ENCODE peak calls at places on chromosomes 3 and 15, in seven cellular contexts. One of them, this sample, is unnamed.

GRCh38 chr3:45131201-45131600 is 15.0 kb downstream of the CDCP1 start:
- DNase-seq in SK-N-SH: no peak
- DNase-seq in GM12865: no peak
- DNase-seq in breast epithelium: no peak
- DNase-seq in left ventricle myocardium inferior: no peak
- DNase-seq in omental fat pad: no peak
- DNase-seq in cardiac fibroblast: peak
- DNase-seq in this sample: no peak

GRCh38 chr3:143306419-143306818 is 186.8 kb downstream of the CHST2 start:
- DNase-seq in SK-N-SH: no peak
- DNase-seq in GM12865: no peak
- DNase-seq in breast epithelium: no peak
- DNase-seq in left ventricle myocardium inferior: no peak
- DNase-seq in omental fat pad: no peak
- DNase-seq in cardiac fibroblast: no peak
- DNase-seq in this sample: no peak

GRCh38 chr3:195909645-195910498 is 1.5 kb upstream of the TNK2 start:
- DNase-seq in SK-N-SH: peak
- DNase-seq in GM12865: peak
- DNase-seq in breast epithelium: peak
- DNase-seq in left ventricle myocardium inferior: peak
- DNase-seq in omental fat pad: no peak
- DNase-seq in cardiac fibroblast: peak
- DNase-seq in this sample: peak

GRCh38 chr15:87916208-87916607 is 340.3 kb downstream of the NTRK3 start:
- DNase-seq in SK-N-SH: no peak
- DNase-seq in GM12865: no peak
- DNase-seq in breast epithelium: no peak
- DNase-seq in left ventricle myocardium inferior: no peak
- DNase-seq in omental fat pad: no peak
- DNase-seq in cardiac fibroblast: no peak
- DNase-seq in this sample: no peak

GRCh38 chr3:8436667-8437287 is 64.8 kb upstream of the LMCD1 start:
- DNase-seq in SK-N-SH: no peak
- DNase-seq in GM12865: no peak
- DNase-seq in breast epithelium: no peak
- DNase-seq in left ventricle myocardium inferior: no peak
- DNase-seq in omental fat pad: no peak
- DNase-seq in cardiac fibroblast: no peak
- DNase-seq in this sample: no peak

GRCh38 chr3:13012228-13012691 is 61.0 kb downstream of the IQSEC1 start:
- DNase-seq in SK-N-SH: no peak
- DNase-seq in GM12865: peak
- DNase-seq in breast epithelium: no peak
- DNase-seq in left ventricle myocardium inferior: peak
- DNase-seq in omental fat pad: peak
- DNase-seq in cardiac fibroblast: peak
- DNase-seq in this sample: no peak

GRCh38 chr3:8992854-8993253 is 29.6 kb upstream of the RAD18 start:
- DNase-seq in SK-N-SH: no peak
- DNase-seq in GM12865: no peak
- DNase-seq in breast epithelium: no peak
- DNase-seq in left ventricle myocardium inferior: no peak
- DNase-seq in omental fat pad: no peak
- DNase-seq in cardiac fibroblast: no peak
- DNase-seq in this sample: no peak

GRCh38 chr3:11258958-11259357 is 13.2 kb upstream of the ATG7 start:
- DNase-seq in SK-N-SH: no peak
- DNase-seq in GM12865: no peak
- DNase-seq in breast epithelium: no peak
- DNase-seq in left ventricle myocardium inferior: no peak
- DNase-seq in omental fat pad: no peak
- DNase-seq in cardiac fibroblast: no peak
- DNase-seq in this sample: no peak

GRCh38 chr3:112709929-112710328 is 69.0 kb upstream of the CCDC80 start:
- DNase-seq in SK-N-SH: no peak
- DNase-seq in GM12865: no peak
- DNase-seq in breast epithelium: no peak
- DNase-seq in left ventricle myocardium inferior: no peak
- DNase-seq in omental fat pad: no peak
- DNase-seq in cardiac fibroblast: no peak
- DNase-seq in this sample: no peak

GRCh38 chr15:91980502-91981267 is 127.2 kb downstream of the SLCO3A1 start:
- DNase-seq in SK-N-SH: no peak
- DNase-seq in GM12865: no peak
- DNase-seq in breast epithelium: no peak
- DNase-seq in left ventricle myocardium inferior: no peak
- DNase-seq in omental fat pad: no peak
- DNase-seq in cardiac fibroblast: no peak
- DNase-seq in this sample: no peak

GRCh38 chr3:145739926-145740325 is 421.1 kb downstream of the PLOD2 start:
- DNase-seq in SK-N-SH: no peak
- DNase-seq in GM12865: no peak
- DNase-seq in breast epithelium: no peak
- DNase-seq in left ventricle myocardium inferior: no peak
- DNase-seq in omental fat pad: no peak
- DNase-seq in cardiac fibroblast: no peak
- DNase-seq in this sample: no peak

GRCh38 chr15:78192826-78193594 is 41.4 kb downstream of the ACSBG1 start:
- DNase-seq in SK-N-SH: no peak
- DNase-seq in GM12865: no peak
- DNase-seq in breast epithelium: no peak
- DNase-seq in left ventricle myocardium inferior: no peak
- DNase-seq in omental fat pad: no peak
- DNase-seq in cardiac fibroblast: no peak
- DNase-seq in this sample: no peak

GRCh38 chr3:62361824-62362223 is 11.5 kb downstream of the FEZF2 start:
- DNase-seq in SK-N-SH: no peak
- DNase-seq in GM12865: no peak
- DNase-seq in breast epithelium: no peak
- DNase-seq in left ventricle myocardium inferior: no peak
- DNase-seq in omental fat pad: no peak
- DNase-seq in cardiac fibroblast: no peak
- DNase-seq in this sample: no peak

GRCh38 chr15:70586241-70586640 is 177.1 kb downstream of the UACA start:
- DNase-seq in SK-N-SH: no peak
- DNase-seq in GM12865: no peak
- DNase-seq in breast epithelium: no peak
- DNase-seq in left ventricle myocardium inferior: no peak
- DNase-seq in omental fat pad: no peak
- DNase-seq in cardiac fibroblast: no peak
- DNase-seq in this sample: no peak

GRCh38 chr15:47987908-47988532 is 132.8 kb upstream of the SLC24A5 start:
- DNase-seq in SK-N-SH: peak
- DNase-seq in GM12865: peak
- DNase-seq in breast epithelium: no peak
- DNase-seq in left ventricle myocardium inferior: no peak
- DNase-seq in omental fat pad: no peak
- DNase-seq in cardiac fibroblast: peak
- DNase-seq in this sample: no peak

GRCh38 chr15:68783226-68784054 is 37.3 kb downstream of the ANP32A start:
- DNase-seq in SK-N-SH: peak
- DNase-seq in GM12865: peak
- DNase-seq in breast epithelium: no peak
- DNase-seq in left ventricle myocardium inferior: no peak
- DNase-seq in omental fat pad: no peak
- DNase-seq in cardiac fibroblast: peak
- DNase-seq in this sample: no peak

GRCh38 chr3:168088106-168088722 is 7.5 kb downstream of the GOLIM4 start:
- DNase-seq in SK-N-SH: no peak
- DNase-seq in GM12865: peak
- DNase-seq in breast epithelium: no peak
- DNase-seq in left ventricle myocardium inferior: no peak
- DNase-seq in omental fat pad: no peak
- DNase-seq in cardiac fibroblast: no peak
- DNase-seq in this sample: no peak

GRCh38 chr15:23067416-23067815 is 28.0 kb upstream of the TUBGCP5 start:
- DNase-seq in SK-N-SH: no peak
- DNase-seq in GM12865: no peak
- DNase-seq in breast epithelium: no peak
- DNase-seq in left ventricle myocardium inferior: no peak
- DNase-seq in omental fat pad: no peak
- DNase-seq in cardiac fibroblast: no peak
- DNase-seq in this sample: no peak

GRCh38 chr15:23073890-23074631 is 34.7 kb upstream of the TUBGCP5 start:
- DNase-seq in SK-N-SH: no peak
- DNase-seq in GM12865: no peak
- DNase-seq in breast epithelium: peak
- DNase-seq in left ventricle myocardium inferior: no peak
- DNase-seq in omental fat pad: no peak
- DNase-seq in cardiac fibroblast: no peak
- DNase-seq in this sample: no peak

GRCh38 chr15:23072633-23073032 is 33.3 kb upstream of the TUBGCP5 start:
- DNase-seq in SK-N-SH: no peak
- DNase-seq in GM12865: no peak
- DNase-seq in breast epithelium: no peak
- DNase-seq in left ventricle myocardium inferior: no peak
- DNase-seq in omental fat pad: no peak
- DNase-seq in cardiac fibroblast: no peak
- DNase-seq in this sample: no peak

GRCh38 chr15:23065836-23066235 is 26.5 kb upstream of the TUBGCP5 start:
- DNase-seq in SK-N-SH: no peak
- DNase-seq in GM12865: no peak
- DNase-seq in breast epithelium: no peak
- DNase-seq in left ventricle myocardium inferior: no peak
- DNase-seq in omental fat pad: no peak
- DNase-seq in cardiac fibroblast: no peak
- DNase-seq in this sample: no peak

DNA sequence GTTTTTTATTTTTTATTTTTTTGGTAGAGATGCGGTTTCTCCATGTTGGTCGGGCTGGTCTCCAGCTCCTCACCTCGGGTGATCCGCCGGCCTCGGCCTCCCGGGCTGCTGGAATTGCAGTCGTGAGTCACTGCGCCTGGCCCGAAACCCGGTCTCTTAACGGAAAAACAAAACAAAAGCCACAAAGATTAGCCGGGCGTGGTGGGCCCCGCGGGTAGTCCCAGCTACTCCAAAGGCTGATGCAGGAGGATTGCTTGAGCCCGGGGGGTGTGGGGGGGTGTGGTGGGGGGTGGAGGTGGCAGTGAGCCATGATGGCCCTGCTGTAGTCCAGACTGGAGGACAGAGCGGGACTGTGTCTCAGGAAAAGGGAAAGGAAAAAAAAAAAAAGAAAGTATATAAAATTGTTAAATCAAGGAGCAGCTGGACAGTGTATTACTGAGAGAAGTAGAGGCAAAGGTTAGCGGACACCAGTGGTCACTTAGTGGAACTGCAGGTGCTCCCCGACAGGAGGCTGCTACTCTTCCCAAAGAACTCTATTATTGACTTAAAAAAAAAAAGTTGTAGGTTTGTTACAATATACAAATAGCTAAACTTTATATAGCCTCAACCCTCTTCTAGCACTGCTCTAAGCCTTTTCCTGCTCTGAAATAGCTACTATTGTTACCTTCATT is 30.3 kb upstream of the TUBGCP5 start:
- DNase-seq in SK-N-SH: peak
- DNase-seq in GM12865: no peak
- DNase-seq in breast epithelium: no peak
- DNase-seq in left ventricle myocardium inferior: no peak
- DNase-seq in omental fat pad: no peak
- DNase-seq in cardiac fibroblast: no peak
- DNase-seq in this sample: no peak
- TF ChIP-seq CTCF in SK-N-SH: peak
- TF ChIP-seq CTCF in GM12865: no peak
- TF ChIP-seq CTCF in breast epithelium: no peak
- TF ChIP-seq CTCF in left ventricle myocardium inferior: peak
- TF ChIP-seq CTCF in omental fat pad: no peak
- TF ChIP-seq CTCF in cardiac fibroblast: no peak
- TF ChIP-seq CTCF in this sample: no peak

GRCh38 chr15:23860846-23861245 is 173.7 kb upstream of the NDN start:
- DNase-seq in SK-N-SH: no peak
- DNase-seq in GM12865: no peak
- DNase-seq in breast epithelium: no peak
- DNase-seq in left ventricle myocardium inferior: no peak
- DNase-seq in omental fat pad: no peak
- DNase-seq in cardiac fibroblast: no peak
- DNase-seq in this sample: no peak

GRCh38 chr15:23869391-23869790 is 182.3 kb upstream of the NDN start:
- DNase-seq in SK-N-SH: peak
- DNase-seq in GM12865: no peak
- DNase-seq in breast epithelium: no peak
- DNase-seq in left ventricle myocardium inferior: peak
- DNase-seq in omental fat pad: no peak
- DNase-seq in cardiac fibroblast: no peak
- DNase-seq in this sample: peak

DNA sequence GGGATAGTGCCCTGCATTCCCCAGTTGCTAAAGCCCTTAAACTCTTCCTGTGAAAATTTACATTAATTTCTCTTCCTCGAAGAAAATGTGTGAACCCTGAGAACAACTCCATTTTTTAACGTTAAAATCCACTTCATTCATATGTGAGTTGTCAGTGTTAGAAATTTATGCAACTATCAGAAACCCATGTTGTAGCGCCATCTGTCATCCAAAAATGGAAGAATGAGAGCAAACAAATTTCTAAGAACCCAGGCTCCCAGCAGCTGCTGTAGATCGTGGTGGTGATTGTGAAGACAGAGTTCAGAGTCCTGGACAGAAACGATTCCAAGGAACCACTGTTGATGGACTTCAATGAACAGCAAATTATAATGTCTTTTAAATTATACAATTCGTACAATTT is 179.7 kb upstream of the NDN start:
- DNase-seq in SK-N-SH: peak
- DNase-seq in GM12865: no peak
- DNase-seq in breast epithelium: no peak
- DNase-seq in left ventricle myocardium inferior: no peak
- DNase-seq in omental fat pad: no peak
- DNase-seq in cardiac fibroblast: no peak
- DNase-seq in this sample: no peak
- TF ChIP-seq CTCF in SK-N-SH: peak
- TF ChIP-seq CTCF in GM12865: no peak
- TF ChIP-seq CTCF in breast epithelium: no peak
- TF ChIP-seq CTCF in left ventricle myocardium inferior: peak
- TF ChIP-seq CTCF in omental fat pad: no peak
- TF ChIP-seq CTCF in cardiac fibroblast: no peak
- TF ChIP-seq CTCF in this sample: no peak

GRCh38 chr3:24069045-24069444 is 124.0 kb downstream of the NR1D2 start:
- DNase-seq in SK-N-SH: no peak
- DNase-seq in GM12865: no peak
- DNase-seq in breast epithelium: no peak
- DNase-seq in left ventricle myocardium inferior: no peak
- DNase-seq in omental fat pad: no peak
- DNase-seq in cardiac fibroblast: peak
- DNase-seq in this sample: no peak
- TF ChIP-seq CTCF in SK-N-SH: peak
- TF ChIP-seq CTCF in GM12865: no peak
- TF ChIP-seq CTCF in breast epithelium: no peak
- TF ChIP-seq CTCF in left ventricle myocardium inferior: peak
- TF ChIP-seq CTCF in omental fat pad: no peak
- TF ChIP-seq CTCF in cardiac fibroblast: no peak
- TF ChIP-seq CTCF in this sample: no peak

DNA sequence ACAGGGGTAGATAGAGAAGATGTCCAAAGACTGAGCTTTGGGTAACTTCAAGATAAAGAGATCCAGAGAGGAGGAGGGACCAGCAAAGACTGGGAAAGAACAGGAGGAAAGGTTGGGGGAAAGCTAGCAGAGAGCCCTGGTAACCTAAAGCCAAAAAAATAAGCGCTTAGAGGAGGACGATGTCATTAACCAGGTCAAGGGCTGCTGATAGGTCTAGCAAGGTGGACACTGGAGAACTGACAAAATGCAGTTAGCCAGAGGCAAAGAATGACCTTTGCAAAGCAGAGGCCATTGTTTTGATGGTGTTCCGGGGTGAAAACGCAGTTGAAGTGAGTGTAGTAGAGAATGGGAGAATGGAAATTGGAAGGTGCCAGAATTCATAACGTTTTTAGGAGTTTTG is 39.7 kb downstream of the FAM43A start:
- DNase-seq in SK-N-SH: no peak
- DNase-seq in GM12865: no peak
- DNase-seq in breast epithelium: no peak
- DNase-seq in left ventricle myocardium inferior: no peak
- DNase-seq in omental fat pad: no peak
- DNase-seq in cardiac fibroblast: no peak
- DNase-seq in this sample: no peak
- TF ChIP-seq CTCF in SK-N-SH: no peak
- TF ChIP-seq CTCF in GM12865: no peak
- TF ChIP-seq CTCF in breast epithelium: no peak
- TF ChIP-seq CTCF in left ventricle myocardium inferior: no peak
- TF ChIP-seq CTCF in omental fat pad: no peak
- TF ChIP-seq CTCF in cardiac fibroblast: no peak
- TF ChIP-seq CTCF in this sample: no peak